ENCODE peak calls at places on chromosome 15, in five cellular contexts. One of them, this sample, is unnamed.

GRCh38 chr15:70133296-70133695 is 35.6 kb upstream of the TLE3 start:
- DNase-seq in cardiac muscle cell: no peak
- DNase-seq in neural crest cell: no peak
- DNase-seq in H9: no peak
- DNase-seq in heart left ventricle: no peak
- DNase-seq in this sample: no peak

GRCh38 chr15:49421991-49422390 is 1.1 kb upstream of the FGF7 start:
- DNase-seq in cardiac muscle cell: peak; percentile 80
- DNase-seq in neural crest cell: peak; percentile 35
- DNase-seq in H9: peak; percentile 31
- DNase-seq in heart left ventricle: peak; percentile 55
- DNase-seq in this sample: peak; percentile 82

GRCh38 chr15:37771462-37771861 is 163.0 kb upstream of the TMCO5A start:
- DNase-seq in cardiac muscle cell: peak; percentile 71
- DNase-seq in neural crest cell: no peak
- DNase-seq in H9: no peak
- DNase-seq in heart left ventricle: no peak
- DNase-seq in this sample: no peak

GRCh38 chr15:65355983-65356353 is 21.8 kb downstream of the IGDCC3 start:
- DNase-seq in cardiac muscle cell: no peak
- DNase-seq in neural crest cell: no peak
- DNase-seq in H9: no peak
- DNase-seq in heart left ventricle: no peak
- DNase-seq in this sample: no peak

GRCh38 chr15:26875476-26875850 is 8.6 kb downstream of the GABRA5 start:
- DNase-seq in cardiac muscle cell: no peak
- DNase-seq in neural crest cell: no peak
- DNase-seq in H9: no peak
- DNase-seq in heart left ventricle: no peak
- DNase-seq in this sample: no peak

GRCh38 chr15:66772967-66773873 is 71.2 kb downstream of the SMAD6 start:
- DNase-seq in cardiac muscle cell: peak; percentile 77
- DNase-seq in neural crest cell: no peak
- DNase-seq in H9: no peak
- DNase-seq in heart left ventricle: peak; percentile 42
- DNase-seq in this sample: no peak

GRCh38 chr15:73683624-73684536 is at the start of gene CD276:
- DNase-seq in cardiac muscle cell: peak; percentile 78
- DNase-seq in neural crest cell: peak; percentile 68
- DNase-seq in H9: peak; percentile 82
- DNase-seq in heart left ventricle: peak; percentile 88
- DNase-seq in this sample: peak; percentile 88

GRCh38 chr15:64653757-64654156 is 121.6 kb downstream of the RBPMS2 start:
- DNase-seq in cardiac muscle cell: peak; percentile 49
- DNase-seq in neural crest cell: no peak
- DNase-seq in H9: no peak
- DNase-seq in heart left ventricle: no peak
- DNase-seq in this sample: no peak

GRCh38 chr15:40150163-40150925 is 10.5 kb upstream of the BUB1B start:
- DNase-seq in cardiac muscle cell: peak; percentile 67
- DNase-seq in neural crest cell: no peak
- DNase-seq in H9: no peak
- DNase-seq in heart left ventricle: no peak
- DNase-seq in this sample: peak; percentile 83

GRCh38 chr15:69542028-69542427 is 89.4 kb downstream of the RPLP1 start:
- DNase-seq in cardiac muscle cell: no peak
- DNase-seq in neural crest cell: no peak
- DNase-seq in H9: no peak
- DNase-seq in heart left ventricle: no peak
- DNase-seq in this sample: no peak

GRCh38 chr15:34837246-34838016 is 42.1 kb upstream of the ACTC1 start:
- DNase-seq in cardiac muscle cell: peak; percentile 32
- DNase-seq in neural crest cell: no peak
- DNase-seq in H9: no peak
- DNase-seq in heart left ventricle: no peak
- DNase-seq in this sample: no peak

GRCh38 chr15:45387379-45388007 is 9.1 kb upstream of the GATM start:
- DNase-seq in cardiac muscle cell: no peak
- DNase-seq in neural crest cell: no peak
- DNase-seq in H9: no peak
- DNase-seq in heart left ventricle: no peak
- DNase-seq in this sample: no peak

GRCh38 chr15:29470794-29471193 is 201.2 kb upstream of the NSMCE3 start:
- DNase-seq in cardiac muscle cell: no peak
- DNase-seq in neural crest cell: no peak
- DNase-seq in H9: no peak
- DNase-seq in heart left ventricle: no peak
- DNase-seq in this sample: no peak

GRCh38 chr15:99439524-99439835 is 126.3 kb upstream of the MEF2A start:
- DNase-seq in cardiac muscle cell: no peak
- DNase-seq in neural crest cell: no peak
- DNase-seq in H9: no peak
- DNase-seq in heart left ventricle: no peak
- DNase-seq in this sample: peak; percentile 64

GRCh38 chr15:100595964-100596363 is 6.0 kb downstream of the LINS1 start:
- DNase-seq in cardiac muscle cell: no peak
- DNase-seq in neural crest cell: no peak
- DNase-seq in H9: no peak
- DNase-seq in heart left ventricle: no peak
- DNase-seq in this sample: no peak

GRCh38 chr15:39585394-39585841 is 4.5 kb downstream of the THBS1 start:
- DNase-seq in cardiac muscle cell: peak; percentile 54
- DNase-seq in neural crest cell: no peak
- DNase-seq in H9: no peak
- DNase-seq in heart left ventricle: no peak
- DNase-seq in this sample: no peak

GRCh38 chr15:81002254-81003022 is 1.7 kb downstream of the TLNRD1 start:
- DNase-seq in cardiac muscle cell: peak; percentile 38
- DNase-seq in neural crest cell: no peak
- DNase-seq in H9: peak; percentile 63
- DNase-seq in heart left ventricle: peak; percentile 38
- DNase-seq in this sample: no peak

GRCh38 chr15:43094416-43095039 is 11.3 kb downstream of the UBR1 start:
- DNase-seq in cardiac muscle cell: no peak
- DNase-seq in neural crest cell: no peak
- DNase-seq in H9: no peak
- DNase-seq in heart left ventricle: no peak
- DNase-seq in this sample: no peak

GRCh38 chr15:67240235-67241131 is 14.0 kb downstream of the AAGAB start:
- DNase-seq in cardiac muscle cell: no peak
- DNase-seq in neural crest cell: no peak
- DNase-seq in H9: no peak
- DNase-seq in heart left ventricle: no peak
- DNase-seq in this sample: no peak

GRCh38 chr15:80234883-80235282 is 17.1 kb downstream of the CTXND1 start:
- DNase-seq in cardiac muscle cell: peak; percentile 52
- DNase-seq in neural crest cell: peak; percentile 34
- DNase-seq in H9: peak; percentile 75
- DNase-seq in heart left ventricle: no peak
- DNase-seq in this sample: peak; percentile 73

GRCh38 chr15:96838088-96838487 is 507.6 kb downstream of the NR2F2 start:
- DNase-seq in cardiac muscle cell: peak; percentile 4
- DNase-seq in neural crest cell: no peak
- DNase-seq in H9: no peak
- DNase-seq in heart left ventricle: no peak
- DNase-seq in this sample: no peak

GRCh38 chr15:51497806-51498205 is 124.8 kb downstream of the DMXL2 start:
- DNase-seq in cardiac muscle cell: no peak
- DNase-seq in neural crest cell: no peak
- DNase-seq in H9: no peak
- DNase-seq in heart left ventricle: no peak
- DNase-seq in this sample: no peak

GRCh38 chr15:51493892-51494291 is 128.7 kb downstream of the DMXL2 start:
- DNase-seq in cardiac muscle cell: peak; percentile 38
- DNase-seq in neural crest cell: no peak
- DNase-seq in H9: no peak
- DNase-seq in heart left ventricle: no peak
- DNase-seq in this sample: no peak

GRCh38 chr15:51503003-51503402 is 119.6 kb downstream of the DMXL2 start:
- DNase-seq in cardiac muscle cell: no peak
- DNase-seq in neural crest cell: no peak
- DNase-seq in H9: no peak
- DNase-seq in heart left ventricle: no peak
- DNase-seq in this sample: no peak

GRCh38 chr15:51494411-51495314 is 127.9 kb downstream of the DMXL2 start:
- DNase-seq in cardiac muscle cell: peak; percentile 58
- DNase-seq in neural crest cell: no peak
- DNase-seq in H9: no peak
- DNase-seq in heart left ventricle: no peak
- DNase-seq in this sample: no peak

DNA sequence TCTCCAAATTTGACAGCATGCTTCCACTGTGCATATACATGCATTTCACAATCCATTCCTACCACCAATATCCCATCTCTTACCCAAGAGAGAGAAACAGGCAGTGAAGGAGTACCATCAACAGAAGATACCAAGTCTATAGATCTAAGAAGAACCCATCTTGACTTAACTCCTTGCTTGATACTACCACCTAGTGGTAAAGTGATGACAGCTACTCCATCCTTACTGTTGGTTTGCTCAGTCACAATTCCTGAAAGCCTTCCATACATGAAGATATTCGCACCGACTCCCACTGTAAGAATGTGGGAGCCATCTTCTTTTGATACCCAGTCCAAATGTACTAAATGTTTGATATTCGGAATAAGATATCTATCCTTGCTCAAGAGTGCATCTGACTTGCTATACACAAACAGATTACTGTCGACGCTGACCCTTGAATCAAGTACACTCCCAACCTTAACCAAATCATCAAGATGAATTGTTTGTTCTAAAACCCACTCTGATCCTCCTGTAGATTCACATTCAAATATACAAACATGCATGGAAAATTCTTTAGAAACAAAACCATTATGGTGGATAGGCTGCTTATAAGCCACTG is 123.1 kb downstream of the DMXL2 start:
- DNase-seq in cardiac muscle cell: peak; percentile 67
- DNase-seq in neural crest cell: no peak
- DNase-seq in H9: no peak
- DNase-seq in heart left ventricle: no peak
- DNase-seq in this sample: no peak
- TF ChIP-seq CTCF in cardiac muscle cell: peak; percentile 69
- TF ChIP-seq CTCF in neural crest cell: peak; percentile 61
- TF ChIP-seq CTCF in H9: peak; percentile 78
- TF ChIP-seq CTCF in heart left ventricle: peak; percentile 9
- TF ChIP-seq CTCF in this sample: peak; percentile 50

GRCh38 chr15:47717036-47717611 is at the start of gene SEMA6D:
- DNase-seq in cardiac muscle cell: peak; percentile 79
- DNase-seq in neural crest cell: peak; percentile 73
- DNase-seq in H9: peak; percentile 85
- DNase-seq in heart left ventricle: peak; percentile 89
- DNase-seq in this sample: peak; percentile 90
- TF ChIP-seq CTCF in cardiac muscle cell: peak; percentile 28
- TF ChIP-seq CTCF in neural crest cell: peak; percentile 55
- TF ChIP-seq CTCF in H9: peak; percentile 41
- TF ChIP-seq CTCF in heart left ventricle: peak; percentile 52
- TF ChIP-seq CTCF in this sample: peak; percentile 55

GRCh38 chr15:77584691-77585090 is 48.0 kb downstream of the LINGO1 start:
- DNase-seq in cardiac muscle cell: no peak
- DNase-seq in neural crest cell: no peak
- DNase-seq in H9: no peak
- DNase-seq in heart left ventricle: peak; percentile 19
- DNase-seq in this sample: no peak
- TF ChIP-seq CTCF in cardiac muscle cell: no peak
- TF ChIP-seq CTCF in neural crest cell: no peak
- TF ChIP-seq CTCF in H9: no peak
- TF ChIP-seq CTCF in heart left ventricle: no peak
- TF ChIP-seq CTCF in this sample: no peak

GRCh38 chr15:75030424-75030823 is 7.0 kb downstream of the PPCDC start:
- DNase-seq in cardiac muscle cell: no peak
- DNase-seq in neural crest cell: no peak
- DNase-seq in H9: no peak
- DNase-seq in heart left ventricle: no peak
- DNase-seq in this sample: no peak
- TF ChIP-seq CTCF in cardiac muscle cell: no peak
- TF ChIP-seq CTCF in neural crest cell: no peak
- TF ChIP-seq CTCF in H9: peak; percentile 19
- TF ChIP-seq CTCF in heart left ventricle: no peak
- TF ChIP-seq CTCF in this sample: no peak

GRCh38 chr15:91225728-91226127 is 125.7 kb downstream of the SV2B start:
- DNase-seq in cardiac muscle cell: no peak
- DNase-seq in neural crest cell: no peak
- DNase-seq in H9: no peak
- DNase-seq in heart left ventricle: no peak
- DNase-seq in this sample: no peak

GRCh38 chr15:91223902-91224301 is 123.8 kb downstream of the SV2B start:
- DNase-seq in cardiac muscle cell: no peak
- DNase-seq in neural crest cell: no peak
- DNase-seq in H9: no peak
- DNase-seq in heart left ventricle: no peak
- DNase-seq in this sample: no peak

GRCh38 chr15:91227062-91227461 is 127.0 kb downstream of the SV2B start:
- DNase-seq in cardiac muscle cell: no peak
- DNase-seq in neural crest cell: no peak
- DNase-seq in H9: no peak
- DNase-seq in heart left ventricle: no peak
- DNase-seq in this sample: no peak

GRCh38 chr15:91222052-91222451 is 122.0 kb downstream of the SV2B start:
- DNase-seq in cardiac muscle cell: no peak
- DNase-seq in neural crest cell: no peak
- DNase-seq in H9: no peak
- DNase-seq in heart left ventricle: no peak
- DNase-seq in this sample: no peak

DNA sequence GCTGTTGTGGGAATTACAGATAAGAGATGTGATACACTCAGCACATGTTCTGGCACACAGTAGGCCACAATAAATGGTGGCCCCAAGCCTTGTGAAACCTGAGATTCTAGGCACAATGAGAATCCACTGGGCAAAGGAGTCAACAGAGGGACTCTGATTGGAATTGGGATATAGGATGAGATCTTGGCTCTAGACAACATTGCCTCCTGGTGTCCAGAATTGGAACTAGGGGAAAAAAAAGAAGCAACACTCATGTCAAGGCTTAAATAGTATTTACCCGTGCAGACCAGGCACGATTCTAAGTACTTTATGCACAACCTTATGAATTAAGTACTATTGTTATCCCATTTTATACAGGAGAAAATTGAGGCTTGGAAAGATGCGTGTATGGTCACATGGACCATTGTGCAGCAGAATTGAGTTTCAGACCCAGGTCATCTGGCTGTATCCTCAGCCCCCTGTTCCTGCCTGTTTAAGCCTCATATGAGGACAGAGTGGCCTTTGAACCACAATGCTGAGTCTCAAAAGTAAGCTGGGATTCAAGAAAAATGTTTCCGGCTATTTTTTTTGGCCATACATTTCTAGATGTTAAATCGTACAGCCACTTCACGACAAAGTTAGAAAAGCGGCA is 124.8 kb downstream of the SV2B start:
- DNase-seq in cardiac muscle cell: peak; percentile 51
- DNase-seq in neural crest cell: peak; percentile 47
- DNase-seq in H9: peak; percentile 33
- DNase-seq in heart left ventricle: no peak
- DNase-seq in this sample: no peak
- TF ChIP-seq CTCF in cardiac muscle cell: peak; percentile 69
- TF ChIP-seq CTCF in neural crest cell: peak; percentile 80
- TF ChIP-seq CTCF in H9: peak; percentile 87
- TF ChIP-seq CTCF in heart left ventricle: peak; percentile 60
- TF ChIP-seq CTCF in this sample: peak; percentile 49